ENCODE peak calls at places on chromosomes 7 and 10, in five cellular contexts. One of them, this sample, is unnamed. For H3K36me3, the result is how much of the 10 kb centered on the place peaks cover.

GRCh38 chr7:18703743-18704142 is 208.2 kb downstream of the HDAC9 start:
- DNase-seq in breast epithelium: no peak
- DNase-seq in brain microvascular endothelial cell: no peak
- DNase-seq in psoas muscle: no peak
- DNase-seq in keratinocyte: no peak
- DNase-seq in this sample: no peak

GRCh38 chr7:156766666-156767065 is 126.1 kb downstream of the RNF32 start:
- DNase-seq in breast epithelium: no peak
- DNase-seq in brain microvascular endothelial cell: no peak
- DNase-seq in psoas muscle: no peak
- DNase-seq in keratinocyte: no peak
- DNase-seq in this sample: no peak

GRCh38 chr10:123965973-123966895 is 74.6 kb upstream of the CPXM2 start:
- DNase-seq in brain microvascular endothelial cell: no peak
- DNase-seq in psoas muscle: no peak
- DNase-seq in breast epithelium: no peak
- DNase-seq in keratinocyte: no peak
- DNase-seq in this sample: no peak

GRCh38 chr7:155277385-155277994 is 20.2 kb upstream of the INSIG1 start:
- DNase-seq in breast epithelium: no peak
- DNase-seq in psoas muscle: no peak
- DNase-seq in keratinocyte: no peak
- DNase-seq in brain microvascular endothelial cell: no peak
- DNase-seq in this sample: no peak

GRCh38 chr7:66442385-66442784 is 186.3 kb upstream of the KCTD7 start:
- DNase-seq in brain microvascular endothelial cell: no peak
- DNase-seq in psoas muscle: no peak
- DNase-seq in breast epithelium: no peak
- DNase-seq in keratinocyte: no peak
- DNase-seq in this sample: no peak

GRCh38 chr10:74912182-74912581 is 85.8 kb downstream of the KAT6B start:
- DNase-seq in breast epithelium: no peak
- DNase-seq in psoas muscle: no peak
- DNase-seq in brain microvascular endothelial cell: no peak
- DNase-seq in keratinocyte: no peak
- DNase-seq in this sample: no peak

GRCh38 chr7:3697472-3697871 is 396.4 kb downstream of the SDK1 start:
- DNase-seq in breast epithelium: no peak
- DNase-seq in keratinocyte: no peak
- DNase-seq in brain microvascular endothelial cell: no peak
- DNase-seq in psoas muscle: no peak
- DNase-seq in this sample: no peak

GRCh38 chr10:29725133-29725720 is 90.5 kb upstream of the SVIL start:
- DNase-seq in brain microvascular endothelial cell: peak
- DNase-seq in psoas muscle: no peak
- DNase-seq in keratinocyte: no peak
- DNase-seq in breast epithelium: no peak
- DNase-seq in this sample: no peak

GRCh38 chr7:26202019-26202985 is 757 bp downstream of the CBX3 start:
- DNase-seq in breast epithelium: no peak
- DNase-seq in psoas muscle: peak
- DNase-seq in keratinocyte: no peak
- DNase-seq in brain microvascular endothelial cell: no peak
- DNase-seq in this sample: no peak

GRCh38 chr7:100887955-100888481 is 1.5 kb downstream of the UFSP1 start:
- DNase-seq in psoas muscle: no peak
- DNase-seq in keratinocyte: no peak
- DNase-seq in breast epithelium: no peak
- DNase-seq in brain microvascular endothelial cell: no peak
- DNase-seq in this sample: no peak

GRCh38 chr7:155665957-155666287 is 21.5 kb downstream of the RBM33 start:
- DNase-seq in breast epithelium: no peak
- DNase-seq in keratinocyte: no peak
- DNase-seq in brain microvascular endothelial cell: peak
- DNase-seq in psoas muscle: no peak
- DNase-seq in this sample: no peak

GRCh38 chr7:726854-727103 is 280 bp downstream of the DNAAF5 start:
- DNase-seq in breast epithelium: no peak
- DNase-seq in psoas muscle: no peak
- DNase-seq in keratinocyte: no peak
- DNase-seq in brain microvascular endothelial cell: no peak
- DNase-seq in this sample: no peak

GRCh38 chr7:82105463-82105862 is 335.6 kb upstream of the HGF start:
- DNase-seq in breast epithelium: no peak
- DNase-seq in psoas muscle: no peak
- DNase-seq in brain microvascular endothelial cell: peak
- DNase-seq in keratinocyte: no peak
- DNase-seq in this sample: no peak

GRCh38 chr10:128062837-128063563 is 63.2 kb downstream of the MKI67 start:
- DNase-seq in psoas muscle: no peak
- DNase-seq in keratinocyte: no peak
- DNase-seq in brain microvascular endothelial cell: no peak
- DNase-seq in breast epithelium: no peak
- DNase-seq in this sample: peak

GRCh38 chr10:37826806-37827205 is 30.6 kb downstream of the ZNF248 start:
- DNase-seq in brain microvascular endothelial cell: no peak
- DNase-seq in keratinocyte: no peak
- DNase-seq in psoas muscle: no peak
- DNase-seq in breast epithelium: no peak
- DNase-seq in this sample: no peak

DNA sequence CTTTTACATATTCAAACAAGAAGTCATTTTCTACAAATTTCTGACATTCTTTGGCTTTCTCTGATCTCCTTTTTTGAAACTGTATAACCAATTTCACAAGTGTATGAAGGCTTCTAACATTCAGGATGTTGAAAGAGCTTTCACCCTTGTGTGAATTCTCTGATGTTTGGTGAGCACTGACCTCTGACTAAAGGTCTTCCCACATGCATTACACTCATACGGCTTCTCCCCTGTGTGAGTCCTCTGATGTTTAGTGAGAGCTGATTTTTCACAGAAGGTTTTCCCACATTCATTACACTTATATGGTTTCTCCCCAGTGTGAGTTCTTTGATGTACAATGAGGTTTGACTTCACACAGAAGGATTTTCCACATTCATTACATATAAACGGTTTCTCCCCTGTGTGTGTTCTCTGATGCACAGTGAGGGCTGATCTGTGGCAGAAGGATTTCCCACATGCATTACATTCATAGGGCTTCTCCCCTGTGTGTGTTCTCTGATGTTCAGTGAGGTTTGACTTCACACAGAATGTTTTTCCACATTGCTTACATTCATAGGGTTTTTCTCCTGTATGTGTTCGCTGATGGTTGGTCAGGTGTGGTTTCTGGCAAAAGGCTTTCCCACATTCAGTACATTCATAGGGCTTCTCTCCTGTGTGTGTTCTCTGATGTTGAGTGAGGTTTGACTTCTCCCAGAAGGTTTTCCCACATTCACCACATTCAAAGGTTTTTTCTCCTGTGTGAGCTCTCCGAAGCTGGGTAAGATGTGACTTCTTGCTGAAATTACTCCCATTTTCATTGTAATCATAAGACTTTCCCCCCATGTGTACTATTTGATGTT is 25.7 kb downstream of the ZNF248 start:
- DNase-seq in psoas muscle: no peak
- DNase-seq in breast epithelium: no peak
- DNase-seq in keratinocyte: no peak
- DNase-seq in brain microvascular endothelial cell: no peak
- DNase-seq in this sample: no peak
- H3K36me3 ChIP-seq in psoas muscle: under half
- H3K36me3 ChIP-seq in breast epithelium: under half
- H3K36me3 ChIP-seq in keratinocyte: under half
- H3K36me3 ChIP-seq in brain microvascular endothelial cell: under half
- H3K36me3 ChIP-seq in this sample: under half

DNA sequence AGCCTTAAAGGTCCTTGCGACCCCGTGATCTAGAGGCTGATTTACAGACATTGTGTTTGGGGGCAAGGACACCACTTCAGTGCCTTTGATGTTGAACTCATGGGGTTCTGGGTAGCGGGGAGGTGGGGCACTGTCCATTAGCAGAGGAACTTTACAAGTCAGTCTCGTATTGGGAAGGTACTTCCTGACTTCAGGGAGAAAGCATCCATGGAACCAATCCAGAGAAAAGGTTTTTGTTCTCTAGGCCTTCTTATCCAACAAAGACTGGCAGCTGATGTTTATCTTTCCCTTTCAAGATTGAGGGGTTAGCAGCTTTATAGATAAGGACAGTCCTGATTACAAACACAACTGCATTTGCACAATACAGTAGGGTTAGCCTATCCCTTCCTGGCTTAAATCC is 2.8 kb downstream of the GTPBP10 start:
- DNase-seq in breast epithelium: no peak
- DNase-seq in psoas muscle: no peak
- DNase-seq in brain microvascular endothelial cell: no peak
- DNase-seq in keratinocyte: no peak
- DNase-seq in this sample: no peak
- TF ChIP-seq CTCF in breast epithelium: no peak
- TF ChIP-seq CTCF in psoas muscle: no peak
- TF ChIP-seq CTCF in brain microvascular endothelial cell: no peak
- TF ChIP-seq CTCF in keratinocyte: no peak
- TF ChIP-seq CTCF in this sample: no peak

DNA sequence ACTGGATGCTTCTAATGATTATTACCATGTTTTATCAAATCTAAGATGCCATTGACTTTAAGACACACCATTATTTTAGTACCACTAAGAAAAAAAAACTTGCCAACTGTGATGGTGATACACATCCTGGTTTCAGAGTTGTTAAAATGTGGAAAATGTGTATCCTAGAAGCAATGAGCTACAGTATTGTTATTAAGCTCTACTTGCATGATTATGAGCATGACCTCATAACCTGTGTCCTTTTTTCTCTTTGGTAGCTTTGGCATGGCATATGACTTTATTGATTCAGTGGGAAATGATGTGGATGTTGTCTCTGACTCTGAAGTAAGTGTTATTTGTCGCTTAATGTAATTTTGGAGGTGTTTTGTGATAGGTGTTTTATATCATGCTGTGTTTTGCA is 3.3 kb downstream of the EDRF1 start:
- DNase-seq in psoas muscle: no peak
- DNase-seq in breast epithelium: no peak
- DNase-seq in keratinocyte: no peak
- DNase-seq in brain microvascular endothelial cell: no peak
- DNase-seq in this sample: no peak
- H3K36me3 ChIP-seq in psoas muscle: under half
- H3K36me3 ChIP-seq in breast epithelium: under half
- H3K36me3 ChIP-seq in keratinocyte: under half
- H3K36me3 ChIP-seq in brain microvascular endothelial cell: under half
- H3K36me3 ChIP-seq in this sample: under half

GRCh38 chr10:122557516-122557915 is 3.0 kb upstream of the DMBT1 start:
- DNase-seq in brain microvascular endothelial cell: no peak
- DNase-seq in psoas muscle: no peak
- DNase-seq in breast epithelium: no peak
- DNase-seq in keratinocyte: no peak
- DNase-seq in this sample: no peak
- TF ChIP-seq CTCF in brain microvascular endothelial cell: no peak
- TF ChIP-seq CTCF in psoas muscle: no peak
- TF ChIP-seq CTCF in breast epithelium: no peak
- TF ChIP-seq CTCF in keratinocyte: peak
- TF ChIP-seq CTCF in this sample: no peak

This sample was measured in GM06990.